ENCODE peak calls at places on chromosomes 7 and 10, in six cellular contexts. S, U, Z, Q, J and Y are unnamed samples.

GRCh38 chr10:123043409-123043925 is 34.7 kb downstream of the ACADSB start:
- DNase-seq in Z (peak; percentile 69), U (peak; percentile 79), Q (peak; percentile 67), J (peak; percentile 66), S (peak; percentile 53), Y (peak; percentile 64)

GRCh38 chr7:5596046-5596895 is 172.6 kb upstream of the TNRC18 start:
- DNase-seq in U (peak; percentile 76), Z (peak; percentile 94), S (peak; percentile 67), Q (peak; percentile 95), J (no peak), Y (no peak)

GRCh38 chr7:78746261-78746660 is 707.2 kb downstream of the MAGI2 start:
- DNase-seq in U (no peak), Q (no peak), S (no peak), Z (no peak), J (no peak), Y (no peak)

GRCh38 chr7:73901231-73901822 is 40.4 kb downstream of the TMEM270 start:
- DNase-seq in J (no peak), S (no peak), Q (no peak), Z (no peak), U (no peak), Y (no peak)

GRCh38 chr10:59873924-59874323 is 32.4 kb downstream of the CCDC6 start:
- DNase-seq in Z (no peak), J (no peak), Q (no peak), S (no peak), U (no peak), Y (no peak)

GRCh38 chr7:116741625-116742316 is 69.8 kb downstream of the MET start:
- DNase-seq in U (no peak), Z (no peak), S (no peak), J (no peak), Q (peak; percentile 13), Y (no peak)

GRCh38 chr7:88597941-88598425 is 161.5 kb upstream of the ZNF804B start:
- DNase-seq in Q (no peak), Z (no peak), J (no peak), U (no peak), S (no peak), Y (no peak)

GRCh38 chr7:55977831-55978230 is 13.4 kb downstream of the NIPSNAP2 start:
- DNase-seq in Q (peak; percentile 60), U (no peak), S (no peak), J (no peak), Z (no peak), Y (no peak)

GRCh38 chr7:334618-335357 is 44.8 kb downstream of the FOXL3 start:
- DNase-seq in U (no peak), S (no peak), Q (no peak), J (no peak), Z (no peak), Y (no peak)

GRCh38 chr10:1290071-1290471 is 233.9 kb downstream of the WDR37 start:
- DNase-seq in Q (no peak), U (no peak), J (peak; percentile 17), S (no peak), Z (no peak), Y (no peak)

GRCh38 chr7:128398016-128398840 is 11.6 kb downstream of the IMPDH1 start:
- DNase-seq in S (peak; percentile 48), Q (peak; percentile 41), U (peak; percentile 69), J (peak; percentile 92), Z (peak; percentile 62), Y (no peak)

GRCh38 chr7:80611353-80611752 is 27.1 kb upstream of the CD36 start:
- DNase-seq in U (no peak), S (no peak), Z (no peak), Q (no peak), J (no peak), Y (no peak)

DNA sequence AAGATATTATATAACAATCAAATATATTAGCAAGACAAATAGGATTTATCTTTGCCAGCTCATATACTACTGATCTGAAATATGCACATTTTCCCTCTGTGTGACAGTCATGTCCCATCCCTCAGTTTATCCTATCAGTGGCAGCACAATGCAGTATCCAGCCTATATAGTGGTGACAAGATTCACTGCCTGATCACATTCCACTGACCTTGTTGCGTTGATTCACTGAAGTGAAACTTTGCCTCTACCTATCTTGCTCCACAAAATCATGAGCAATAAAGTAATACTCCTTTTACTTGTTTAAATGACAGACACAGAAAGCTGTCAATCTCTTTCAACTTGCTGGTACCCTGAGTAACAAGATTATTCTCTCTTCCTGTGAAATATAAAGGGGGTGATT is 6.3 kb downstream of the PSMA2 start:
- DNase-seq in Q (no peak), U (no peak), J (no peak), Z (no peak), S (no peak), Y (no peak)
- H3K4me1 ChIP-seq in Q (peaks cover 2% of the 10 kb centered on the region), U (no peaks in the 10 kb centered on the region), J (peaks cover 4% of the 10 kb centered on the region), Z (peaks cover 3% of the 10 kb centered on the region), S (no peaks in the 10 kb centered on the region), Y (peaks cover 2% of the 10 kb centered on the region)

DNA sequence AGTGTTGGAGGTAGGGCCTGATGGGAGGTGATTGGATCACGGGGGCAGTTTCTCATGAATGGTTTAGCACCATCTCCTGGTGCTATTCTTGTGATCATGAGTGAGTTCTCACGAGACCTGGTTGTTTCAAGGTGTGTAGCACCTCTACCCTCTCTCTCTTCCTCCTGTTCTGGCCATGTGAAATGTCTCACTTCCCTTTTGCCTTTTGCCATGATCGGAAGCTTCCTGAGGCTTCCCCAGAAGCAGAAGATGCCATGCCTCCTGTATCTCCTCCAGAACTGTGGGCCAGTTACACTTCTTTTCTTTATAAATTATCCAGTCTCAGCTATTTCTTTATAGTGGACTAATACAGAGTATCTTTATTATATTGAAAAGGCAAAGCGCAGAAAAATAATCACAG is 90.1 kb downstream of the FAM171A1 start:
- DNase-seq in U (no peak), Q (no peak), S (no peak), Z (no peak), J (no peak), Y (no peak)
- H4K91ac ChIP-seq in U (no peak overlapping the region), Q (no peak overlapping the region), S (no peak overlapping the region), Z (no peak overlapping the region), J (no peak overlapping the region), Y (no peak overlapping the region)

GRCh38 chr10:69893271-69893900 is 91.7 kb downstream of the COL13A1 start:
- DNase-seq in J (no peak), Z (no peak), U (no peak), S (no peak), Q (no peak), Y (no peak)
- H3K14ac ChIP-seq in J (no peak overlapping the region), Z (no peak overlapping the region), U (no peak overlapping the region), S (no peak overlapping the region), Q (no peak overlapping the region), Y (no peak overlapping the region)

GRCh38 chr7:36116347-36117200 is 36.5 kb upstream of the EEPD1 start:
- DNase-seq in Z (no peak), U (no peak), S (no peak), Q (no peak), J (no peak), Y (no peak)
- H3K4me1 ChIP-seq in Z (peaks cover 10% of the 10 kb centered on the region), U (no peaks in the 10 kb centered on the region), S (no peaks in the 10 kb centered on the region), Q (peaks cover 23% of the 10 kb centered on the region), J (peaks cover 4% of the 10 kb centered on the region), Y (no peaks in the 10 kb centered on the region)

GRCh38 chr10:132914732-132915131 is 27.6 kb downstream of the CFAP46 start:
- DNase-seq in U (no peak), S (no peak), Q (no peak), Z (no peak), J (no peak), Y (no peak)
- H4K91ac ChIP-seq in U (no peak overlapping the region), S (no peak overlapping the region), Q (no peak overlapping the region), Z (no peak overlapping the region), J (no peak overlapping the region), Y (no peak overlapping the region)